ENCODE peak calls at places on chromosomes 7 and 10, in seven cellular contexts. B is AG10803; O is retina; Q is NCI-H1048; J is fibroblast of villous mesenchyme; I is activated CD8-positive, alpha-beta memory T cell treated with anti-CD3 and anti-CD28 coated beads, Interleukin-2, amount 10 ng/mL, durations not matched to agents 7 days and 5 days; M is NCI-H345. V is an unnamed sample.

GRCh38 chr7:73428697-73429005 is 4.9 kb upstream of the FZD9 start:
- DNase-seq in J (no peak), M (no peak), I (no peak), O (peak), Q (no peak), B (no peak), V (no peak)

GRCh38 chr10:78179886-78180285 is 146.2 kb downstream of the RPS24 start:
- DNase-seq in J (no peak), O (peak), Q (no peak), B (no peak), I (no peak), M (no peak), V (no peak)

GRCh38 chr10:79938728-79939380 is 10.1 kb downstream of the SFTPD start:
- DNase-seq in J (no peak), O (no peak), Q (no peak), B (no peak), M (no peak), I (no peak), V (no peak)

GRCh38 chr10:101260764-101261341 is 31.6 kb upstream of the LBX1 start:
- DNase-seq in J (no peak), M (no peak), Q (no peak), O (no peak), B (no peak), I (no peak), V (no peak)

GRCh38 chr10:133006202-133006601 is 63.8 kb upstream of the CFAP46 start:
- DNase-seq in I (no peak), B (no peak), M (no peak), O (no peak), J (no peak), Q (no peak), V (no peak)

GRCh38 chr10:132591166-132591971 is 53.8 kb downstream of the INPP5A start:
- DNase-seq in J (peak), M (no peak), Q (no peak), B (peak), O (no peak), I (no peak), V (peak)

GRCh38 chr7:136938476-136938875 is 70.0 kb downstream of the CHRM2 start:
- DNase-seq in J (no peak), B (no peak), Q (no peak), M (no peak), O (no peak), I (no peak), V (no peak)

GRCh38 chr7:7489546-7489945 is 46.1 kb downstream of the COL28A1 start:
- DNase-seq in O (no peak), M (no peak), Q (no peak), J (no peak), I (no peak), B (peak), V (peak)

GRCh38 chr7:2146676-2147472 is 85.9 kb downstream of the MAD1L1 start:
- DNase-seq in J (no peak), Q (no peak), B (no peak), M (no peak), O (no peak), I (no peak), V (no peak)

GRCh38 chr7:22561895-22562593 is 62.1 kb upstream of the STEAP1B start:
- DNase-seq in O (no peak), M (no peak), I (peak), B (peak), Q (no peak), J (no peak), V (peak)

GRCh38 chr10:79022565-79023488 is 45.9 kb upstream of the ZMIZ1 start:
- DNase-seq in M (no peak), O (no peak), Q (no peak), B (no peak), J (peak), I (no peak), V (peak)

GRCh38 chr10:86693721-86694369 is 25.5 kb downstream of the LDB3 start:
- DNase-seq in O (peak), M (peak), J (peak), B (peak), Q (no peak), I (peak), V (peak)

GRCh38 chr7:130141161-130141857 is 63.9 kb downstream of the TMEM209 start:
- DNase-seq in M (no peak), B (peak), I (no peak), J (peak), Q (no peak), O (peak), V (peak)

GRCh38 chr7:101124376-101125056 is 2.4 kb upstream of the SERPINE1 start:
- DNase-seq in Q (no peak), B (peak), J (peak), I (no peak), M (peak), O (no peak), V (peak)

GRCh38 chr7:48168159-48168558 is 3.1 kb upstream of the ABCA13 start:
- DNase-seq in B (peak), Q (no peak), O (no peak), M (no peak), I (no peak), J (peak), V (peak)

GRCh38 chr10:69647101-69647500 is 17.1 kb downstream of the FAM241B start:
- DNase-seq in J (no peak), B (no peak), O (peak), M (no peak), I (no peak), Q (no peak), V (no peak)

GRCh38 chr10:127971973-127972615 is 65.2 kb downstream of the PTPRE start:
- DNase-seq in Q (no peak), B (no peak), M (no peak), O (no peak), I (no peak), J (no peak), V (peak)

GRCh38 chr7:129343099-129343700 is 91.0 kb upstream of the STRIP2 start:
- DNase-seq in O (peak), M (peak), I (no peak), Q (no peak), J (peak), B (peak), V (peak)

GRCh38 chr10:85927952-85928677 is 438.5 kb downstream of the GRID1 start:
- DNase-seq in Q (no peak), O (no peak), I (no peak), J (no peak), B (no peak), M (no peak), V (no peak)

GRCh38 chr10:49071221-49071761 is 44.0 kb downstream of the VSTM4 start:
- DNase-seq in B (peak), M (no peak), J (no peak), O (no peak), I (no peak), Q (no peak), V (peak)

GRCh38 chr10:22713853-22714523 is 390 bp downstream of the PIP4K2A start:
- DNase-seq in B (peak), O (peak), I (peak), M (no peak), J (peak), Q (no peak), V (no peak)

GRCh38 chr10:119688033-119688508 is 36.9 kb downstream of the BAG3 start:
- DNase-seq in Q (no peak), M (no peak), B (no peak), I (peak), J (no peak), O (no peak), V (no peak)

GRCh38 chr7:131164025-131164899 is 163.4 kb upstream of the MKLN1 start:
- DNase-seq in J (peak), O (no peak), B (peak), M (no peak), I (no peak), Q (no peak), V (peak)

GRCh38 chr7:66758964-66759628 is 18.6 kb downstream of the RABGEF1 start:
- DNase-seq in Q (no peak), J (peak), I (peak), M (no peak), O (no peak), B (no peak), V (no peak)

GRCh38 chr7:96667026-96667425 is 42.6 kb downstream of the SEM1 start:
- DNase-seq in O (no peak), J (no peak), I (no peak), M (no peak), B (no peak), Q (no peak), V (peak)

GRCh38 chr10:784377-784758 is 94.9 kb upstream of the DIP2C start:
- DNase-seq in Q (no peak), I (no peak), J (no peak), B (peak), M (peak), O (no peak), V (no peak)

GRCh38 chr10:24681476-24682088 is 42.1 kb downstream of the ARHGAP21 start:
- DNase-seq in Q (no peak), B (no peak), M (no peak), I (no peak), J (peak), O (no peak), V (no peak)

GRCh38 chr10:14653271-14654161 is 121.2 kb downstream of the FAM107B start:
- DNase-seq in O (peak), B (peak), Q (no peak), M (no peak), J (peak), I (no peak), V (peak)

GRCh38 chr7:151276651-151277590 is 28.4 kb upstream of the SMARCD3 start:
- DNase-seq in O (peak), I (peak), J (peak), B (peak), M (peak), Q (no peak), V (peak)

GRCh38 chr10:73909716-73910115 is 1.2 kb upstream of the PLAU start:
- DNase-seq in I (no peak), M (no peak), Q (no peak), B (no peak), J (peak), O (no peak), V (no peak)

GRCh38 chr7:11355571-11355970 is 381.9 kb downstream of the PHF14 start:
- DNase-seq in J (peak), Q (no peak), B (no peak), O (no peak), I (no peak), M (no peak), V (no peak)

GRCh38 chr7:890868-891267 is 14.5 kb downstream of the GET4 start:
- DNase-seq in M (no peak), B (no peak), O (no peak), Q (no peak), I (no peak), J (no peak), V (no peak)

GRCh38 chr10:104688251-104688650 is 47.2 kb downstream of the SORCS3 start:
- DNase-seq in Q (no peak), B (no peak), O (peak), M (no peak), J (no peak), I (no peak), V (no peak)